ENCODE peak calls at places on chromosomes 11 and 22, in eight cellular contexts. D is AG04449; Z is astrocyte of the spinal cord; S is stimulated activated CD4-positive, alpha-beta T cell treated with anti-CD3 and anti-CD28 coated beads, Interleukin-4, amount 100 ng/mL, for 48 hours; G is activated CD4-positive, alpha-beta T cell treated with anti-CD3 and anti-CD28 coated beads, Interleukin-2, amount 50 U/mL, for 4 hours; N is heart left ventricle; J is amniotic epithelial cell; U is HEK293T. P is an unnamed sample.

GRCh38 chr22:36853407-36854099 is 7.3 kb upstream of the NCF4 start:
- DNase-seq in D (no peak), Z (peak), S (peak), G (peak), N (peak), J (peak), U (peak), P (peak)

GRCh38 chr22:32985899-32986772 is 72.0 kb downstream of the SYN3 start:
- DNase-seq in D (peak), Z (peak), S (peak), G (no peak), N (peak), J (peak), U (peak), P (peak)

GRCh38 chr11:78168539-78169477 is 19.6 kb downstream of the KCTD21 start:
- DNase-seq in D (peak), Z (peak), S (no peak), G (no peak), N (peak), J (peak), U (no peak), P (peak)

GRCh38 chr11:130448416-130449068 is at the start of gene ADAMTS15:
- DNase-seq in D (no peak), Z (peak), S (peak), G (no peak), N (peak), J (peak), U (peak), P (peak)

GRCh38 chr11:40037005-40037404 is 1422.4 kb downstream of the LRRC4C start:
- DNase-seq in D (no peak), Z (no peak), S (no peak), G (no peak), N (no peak), J (no peak), U (no peak), P (no peak)

GRCh38 chr22:37967637-37968451 is 14.3 kb downstream of the POLR2F start:
- DNase-seq in D (no peak), Z (no peak), S (no peak), G (no peak), N (no peak), J (no peak), U (no peak), P (no peak)

GRCh38 chr11:122100222-122101080 is 15.6 kb downstream of the BLID start:
- DNase-seq in D (no peak), Z (peak), S (no peak), G (no peak), N (peak), J (peak), U (no peak), P (peak)

GRCh38 chr22:39290724-39291161 is 28.7 kb downstream of the RPL3 start:
- DNase-seq in D (no peak), Z (peak), S (no peak), G (no peak), N (peak), J (peak), U (no peak), P (peak)

GRCh38 chr11:100752371-100753073 is 65.4 kb downstream of the ARHGAP42 start:
- DNase-seq in D (no peak), Z (no peak), S (no peak), G (no peak), N (no peak), J (no peak), U (no peak), P (no peak)

GRCh38 chr22:35352214-35353111 is 28.4 kb upstream of the HMOX1 start:
- DNase-seq in D (no peak), Z (no peak), S (peak), G (peak), N (peak), J (no peak), U (no peak), P (peak)

GRCh38 chr11:76459299-76459698 is 14.5 kb downstream of the EMSY start:
- DNase-seq in D (no peak), Z (no peak), S (no peak), G (no peak), N (no peak), J (no peak), U (peak), P (no peak)

GRCh38 chr11:11467278-11467677 is 114.2 kb upstream of the CSNK2A3 start:
- DNase-seq in D (no peak), Z (no peak), S (no peak), G (no peak), N (peak), J (no peak), U (no peak), P (no peak)

GRCh38 chr11:80103149-80103859 is 662.5 kb upstream of the TENM4 start:
- DNase-seq in D (peak), Z (peak), S (no peak), G (no peak), N (no peak), J (peak), U (no peak), P (no peak)

GRCh38 chr22:31730344-31730711 is 19.6 kb downstream of the PRR14L start:
- DNase-seq in D (no peak), Z (no peak), S (no peak), G (no peak), N (no peak), J (no peak), U (no peak), P (no peak)

GRCh38 chr11:17432041-17432440 is 43.6 kb upstream of the KCNJ11 start:
- DNase-seq in D (no peak), Z (no peak), S (no peak), G (no peak), N (no peak), J (no peak), U (no peak), P (no peak)

GRCh38 chr22:49204599-49205214 is 623.0 kb downstream of the BRD1 start:
- DNase-seq in D (no peak), Z (no peak), S (no peak), G (no peak), N (no peak), J (no peak), U (no peak), P (no peak)

GRCh38 chr11:91800208-91800914 is 424.3 kb upstream of the FAT3 start:
- DNase-seq in D (no peak), Z (no peak), S (no peak), G (no peak), N (peak), J (no peak), U (no peak), P (no peak)

GRCh38 chr22:46614070-46614931 is 5.9 kb upstream of the GRAMD4 start:
- DNase-seq in D (no peak), Z (no peak), S (peak), G (peak), N (no peak), J (no peak), U (no peak), P (no peak)

GRCh38 chr11:9158898-9159391 is 67.5 kb upstream of the SCUBE2 start:
- DNase-seq in D (no peak), Z (no peak), S (no peak), G (no peak), N (no peak), J (peak), U (no peak), P (no peak)

GRCh38 chr11:20668844-20669832 is at the start of gene NELL1:
- DNase-seq in D (no peak), Z (no peak), S (no peak), G (no peak), N (no peak), J (no peak), U (peak), P (no peak)

GRCh38 chr11:61516191-61516590 is 7.6 kb downstream of the LRRC10B start:
- DNase-seq in D (no peak), Z (no peak), S (no peak), G (no peak), N (no peak), J (no peak), U (no peak), P (no peak)

GRCh38 chr11:25961539-25961938 is 370.4 kb upstream of the ANO3 start:
- DNase-seq in D (no peak), Z (no peak), S (no peak), G (no peak), N (no peak), J (no peak), U (no peak), P (no peak)

GRCh38 chr11:12003815-12004214 is 4.6 kb downstream of the DKK3 start:
- DNase-seq in D (no peak), Z (no peak), S (no peak), G (no peak), N (no peak), J (no peak), U (no peak), P (no peak)

GRCh38 chr11:3662856-3663255 is 8.3 kb downstream of the CHRNA10 start:
- DNase-seq in D (no peak), Z (no peak), S (no peak), G (no peak), N (no peak), J (no peak), U (no peak), P (no peak)

GRCh38 chr11:90189011-90189410 is 33.8 kb downstream of the CHORDC1 start:
- DNase-seq in D (no peak), Z (no peak), S (no peak), G (no peak), N (no peak), J (no peak), U (no peak), P (no peak)

GRCh38 chr11:13119928-13120520 is 110.9 kb downstream of the RASSF10 start:
- DNase-seq in D (no peak), Z (no peak), S (no peak), G (no peak), N (no peak), J (no peak), U (no peak), P (no peak)

GRCh38 chr11:19432370-19433163 is 191.8 kb upstream of the E2F8 start:
- DNase-seq in D (peak), Z (peak), S (no peak), G (no peak), N (no peak), J (peak), U (no peak), P (no peak)

GRCh38 chr11:27357250-27357649 is 5.8 kb downstream of the CCDC34 start:
- DNase-seq in D (no peak), Z (no peak), S (no peak), G (no peak), N (no peak), J (no peak), U (no peak), P (no peak)

GRCh38 chr11:45411221-45411946 is 125.2 kb upstream of the SYT13 start:
- DNase-seq in D (no peak), Z (peak), S (no peak), G (no peak), N (no peak), J (peak), U (no peak), P (no peak)

GRCh38 chr11:96015911-96016565 is 92.1 kb upstream of the MTMR2 start:
- DNase-seq in D (no peak), Z (no peak), S (no peak), G (no peak), N (no peak), J (no peak), U (no peak), P (no peak)

GRCh38 chr22:49979587-49980264 is 19.2 kb downstream of the PIM3 start:
- DNase-seq in D (no peak), Z (peak), S (no peak), G (no peak), N (no peak), J (peak), U (peak), P (no peak)

GRCh38 chr11:74714904-74715303 is 16.3 kb downstream of the CHRDL2 start:
- DNase-seq in D (no peak), Z (no peak), S (no peak), G (no peak), N (no peak), J (no peak), U (no peak), P (no peak)

GRCh38 chr11:106187860-106188456 is 110.5 kb downstream of the AASDHPPT start:
- DNase-seq in D (no peak), Z (no peak), S (no peak), G (no peak), N (no peak), J (no peak), U (no peak), P (no peak)

GRCh38 chr11:57792870-57793269 is 31.3 kb downstream of the CTNND1 start:
- DNase-seq in D (no peak), Z (no peak), S (no peak), G (no peak), N (no peak), J (no peak), U (no peak), P (no peak)

GRCh38 chr22:40215266-40215665 is 37.5 kb downstream of the TNRC6B start:
- DNase-seq in D (no peak), Z (no peak), S (no peak), G (no peak), N (no peak), J (no peak), U (no peak), P (no peak)

GRCh38 chr11:64247729-64248531 is 1.2 kb upstream of the PPP1R14B start:
- DNase-seq in D (no peak), Z (no peak), S (no peak), G (no peak), N (no peak), J (no peak), U (no peak), P (no peak)

GRCh38 chr22:41818596-41818995 is 14.3 kb upstream of the SREBF2 start:
- DNase-seq in D (no peak), Z (no peak), S (no peak), G (no peak), N (no peak), J (peak), U (no peak), P (no peak)

P was measured in uterus.